ENCODE peak calls at places on chromosomes 2 and 18, in four cellular contexts. R, E, N and X are unnamed samples.
A peak's percentile ranks its signal among the peaks of the same experiment; 100 is the strongest.

GRCh38 chr2:171272039-171272438 is 111.3 kb upstream of the TLK1 start:
- DNase-seq in E (no peak), R (peak; percentile 94), N (no peak), X (no peak)

GRCh38 chr2:173076557-173077345 is 1.1 kb downstream of the MAP3K20 start:
- DNase-seq in E (no peak), R (no peak), N (peak; percentile 3), X (peak; percentile 64)

GRCh38 chr2:15969214-15969613 is 28.9 kb downstream of the MYCN start:
- DNase-seq in E (no peak), R (no peak), N (no peak), X (no peak)

GRCh38 chr2:19933351-19933981 is 31.7 kb upstream of the TTC32 start:
- DNase-seq in E (no peak), N (no peak), R (peak; percentile 82), X (peak; percentile 75)

GRCh38 chr2:208608436-208608835 is 201.8 kb downstream of the PTH2R start:
- DNase-seq in R (no peak), N (no peak), E (no peak), X (no peak)

GRCh38 chr2:95270541-95271081 is 3.6 kb upstream of the PROM2 start:
- DNase-seq in E (no peak), N (no peak), R (no peak), X (no peak)

GRCh38 chr2:120175000-120175581 is 48.1 kb downstream of the TMEM185B start:
- DNase-seq in E (peak; percentile 38), N (no peak), R (peak; percentile 9), X (peak; percentile 76)

GRCh38 chr2:217614498-217614897 is 388.3 kb downstream of the TNS1 start:
- DNase-seq in R (no peak), E (no peak), N (no peak), X (no peak)

GRCh38 chr18:312415-312814 is 44.6 kb upstream of the THOC1 start:
- DNase-seq in R (no peak), E (no peak), N (no peak), X (no peak)

GRCh38 chr2:211367711-211368110 is 811.3 kb downstream of the CPS1 start:
- DNase-seq in R (peak; percentile 84), N (no peak), E (no peak), X (no peak)

GRCh38 chr2:165969227-165969626 is 15.7 kb upstream of the TTC21B start:
- DNase-seq in N (no peak), E (no peak), R (no peak), X (no peak)

GRCh38 chr2:65630643-65631042 is 198.2 kb upstream of the SPRED2 start:
- DNase-seq in E (no peak), R (no peak), N (no peak), X (no peak)

GRCh38 chr2:95074663-95075439 is 46.8 kb downstream of the MRPS5 start:
- DNase-seq in N (peak; percentile 51), E (no peak), R (no peak), X (no peak)

GRCh38 chr2:8315766-8316165 is 366.1 kb upstream of the ID2 start:
- DNase-seq in N (no peak), E (no peak), R (no peak), X (no peak)

GRCh38 chr2:71347517-71347916 is 15.9 kb downstream of the ZNF638 start:
- DNase-seq in E (no peak), N (no peak), R (no peak), X (peak; percentile 35)

GRCh38 chr18:76736309-76736708 is 86.0 kb upstream of the ZNF236 start:
- DNase-seq in N (no peak), E (no peak), R (no peak), X (no peak)

GRCh38 chr2:101361079-101361478 is 26.2 kb downstream of the CREG2 start:
- DNase-seq in N (no peak), R (no peak), E (no peak), X (no peak)

GRCh38 chr18:56322403-56322802 is 316.0 kb downstream of the TXNL1 start:
- DNase-seq in E (no peak), R (no peak), N (no peak), X (no peak)

GRCh38 chr2:18934886-18935285 is 345.5 kb upstream of the NT5C1B start:
- DNase-seq in E (no peak), N (no peak), R (no peak), X (no peak)

GRCh38 chr2:96139181-96139758 is 968 bp upstream of the ASTL start:
- DNase-seq in E (no peak), R (no peak), N (no peak), X (no peak)

GRCh38 chr2:195318440-195319111 is 338.4 kb upstream of the SLC39A10 start:
- DNase-seq in E (peak; percentile 17), R (no peak), N (peak; percentile 47), X (peak; percentile 68)

GRCh38 chr18:13447621-13448020 is 229.1 kb downstream of the LDLRAD4 start:
- DNase-seq in N (no peak), E (no peak), R (peak; percentile 85), X (peak; percentile 89)

GRCh38 chr2:73877071-73877802 is 15.6 kb upstream of the ACTG2 start:
- DNase-seq in N (no peak), E (no peak), R (no peak), X (no peak)

GRCh38 chr2:26230806-26231205 is 13.6 kb downstream of the HADHA start:
- DNase-seq in N (no peak), R (no peak), E (no peak), X (no peak)